ENCODE peak calls at places on chromosomes 16 and 17, in five cellular contexts. M is lower lobe of right lung, F is sigmoid colon, C is transverse colon, J is HCT116. O is an unnamed sample. For H3K36me3 and H3K4me1, the result is how much of the 10 kb centered on the place peaks cover.

GRCh38 chr17:10394201-10394887 is 21.5 kb upstream of the MYH13 start:
- DNase-seq in F (no peak), J (no peak), C (no peak), M (no peak), O (no peak)

GRCh38 chr17:62791235-62792121 is 16.6 kb downstream of the MARCHF10 start:
- DNase-seq in C (no peak), M (no peak), J (no peak), F (no peak), O (peak)

GRCh38 chr17:50697076-50697475 is 10.6 kb downstream of the ANKRD40 start:
- DNase-seq in M (no peak), C (no peak), J (no peak), F (peak), O (no peak)

GRCh38 chr16:61014869-61015268 is 1021.4 kb downstream of the CDH8 start:
- DNase-seq in C (no peak), J (no peak), M (no peak), F (no peak), O (no peak)

GRCh38 chr16:70529051-70529777 is 5.6 kb downstream of the SF3B3 start:
- DNase-seq in J (peak), M (no peak), F (no peak), C (no peak), O (no peak)

GRCh38 chr16:78852236-78852635 is 748.3 kb downstream of the MAF start:
- DNase-seq in J (no peak), M (no peak), F (no peak), C (no peak), O (no peak)

GRCh38 chr16:68893710-68894705 is 50.7 kb downstream of the TANGO6 start:
- DNase-seq in F (no peak), C (peak), M (no peak), J (no peak), O (peak)

GRCh38 chr17:78329263-78330059 is 30.4 kb downstream of the SOCS3 start:
- DNase-seq in J (peak), F (no peak), C (no peak), M (no peak), O (no peak)

GRCh38 chr17:29251969-29252866 is 5.6 kb downstream of the CRYBA1 start:
- DNase-seq in J (no peak), F (no peak), M (no peak), C (no peak), O (no peak)

GRCh38 chr17:7380321-7380720 is 568 bp upstream of the TNK1 start:
- DNase-seq in F (peak), J (no peak), C (peak), M (peak), O (peak)

GRCh38 chr17:5391678-5392077 is 27.8 kb downstream of the NUP88 start:
- DNase-seq in J (no peak), C (no peak), M (no peak), F (no peak), O (no peak)

GRCh38 chr16:3142770-3143169 is 7.9 kb downstream of the ZNF213 start:
- DNase-seq in J (no peak), C (no peak), M (peak), F (no peak), O (no peak)

GRCh38 chr17:56592487-56593072 is 919 bp upstream of the NOG start:
- DNase-seq in F (no peak), M (peak), C (peak), J (no peak), O (peak)

GRCh38 chr16:55056585-55057520 is 126.2 kb downstream of the IRX5 start:
- DNase-seq in M (no peak), F (peak), C (no peak), J (no peak), O (no peak)

GRCh38 chr17:42436401-42436800 is 13.3 kb upstream of the CAVIN1 start:
- DNase-seq in C (peak), F (peak), J (no peak), M (no peak), O (no peak)

GRCh38 chr17:26792486-26792885 is 501.4 kb upstream of the WSB1 start:
- DNase-seq in J (no peak), F (no peak), C (no peak), M (no peak), O (no peak)

GRCh38 chr16:1069154-1069553 is 3.4 kb upstream of the SSTR5 start:
- DNase-seq in F (no peak), C (no peak), M (no peak), J (no peak), O (no peak)

GRCh38 chr16:54597222-54597621 is 310.6 kb upstream of the IRX3 start:
- DNase-seq in M (no peak), J (no peak), C (no peak), F (no peak), O (no peak)

GRCh38 chr16:64089697-64090096 is 1032.2 kb downstream of the CDH11 start:
- DNase-seq in J (no peak), M (no peak), F (no peak), C (no peak), O (no peak)

GRCh38 chr16:67176662-67177061 is 6.3 kb downstream of the NOL3 start:
- DNase-seq in J (no peak), F (no peak), C (no peak), M (no peak), O (peak)

GRCh38 chr16:67174706-67175231 is 4.4 kb downstream of the NOL3 start:
- DNase-seq in F (no peak), C (no peak), M (no peak), J (no peak), O (no peak)

GRCh38 chr16:67180166-67180565 is 3.6 kb downstream of the MATCAP1 start:
- DNase-seq in F (no peak), M (no peak), J (no peak), C (no peak), O (no peak)

GRCh38 chr16:67179421-67180080 is 4.2 kb downstream of the MATCAP1 start:
- DNase-seq in C (no peak), M (no peak), J (no peak), F (no peak), O (no peak)

GRCh38 chr16:67177743-67178699 is 5.7 kb downstream of the MATCAP1 start:
- DNase-seq in M (peak), F (peak), J (peak), C (peak), O (peak)
- TF ChIP-seq CTCF in M (peak), F (no peak), J (peak), C (peak), O (no peak)

DNA sequence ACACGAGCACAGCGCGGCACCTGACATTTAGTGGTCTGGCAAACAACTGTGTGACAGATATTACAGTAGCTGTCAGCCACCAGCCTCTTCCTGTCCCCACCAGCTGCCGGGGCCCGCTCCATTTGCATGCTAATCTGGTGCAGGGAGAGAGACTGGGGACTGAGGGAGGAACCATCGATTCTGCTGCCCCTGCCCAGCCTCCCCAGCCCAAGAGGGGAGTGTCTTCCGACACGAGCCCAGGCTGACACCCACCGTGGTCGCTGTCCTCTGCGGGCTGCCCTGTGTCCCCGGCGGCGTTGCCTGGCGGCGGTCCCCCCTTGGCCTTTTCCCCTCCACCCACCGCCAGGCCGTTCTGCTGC is 12.8 kb downstream of the NDUFAF8 start:
- DNase-seq in F (no peak), M (no peak), J (no peak), C (peak), O (no peak)
- H3K36me3 ChIP-seq in F (under half), M (under half), J (under half), C (under half), O (under half)

GRCh38 chr17:76688165-76688622 is 22.6 kb downstream of the MXRA7 start:
- DNase-seq in J (no peak), M (no peak), C (no peak), F (peak), O (no peak)

GRCh38 chr17:76685366-76685765 is 25.4 kb downstream of the MXRA7 start:
- DNase-seq in F (no peak), J (no peak), M (no peak), C (no peak), O (no peak)

GRCh38 chr17:76687278-76688164 is 23.2 kb downstream of the MXRA7 start:
- DNase-seq in C (no peak), M (no peak), F (peak), J (no peak), O (no peak)

GRCh38 chr17:76685846-76686245 is 24.9 kb downstream of the MXRA7 start:
- DNase-seq in F (no peak), C (no peak), M (no peak), J (no peak), O (no peak)

DNA sequence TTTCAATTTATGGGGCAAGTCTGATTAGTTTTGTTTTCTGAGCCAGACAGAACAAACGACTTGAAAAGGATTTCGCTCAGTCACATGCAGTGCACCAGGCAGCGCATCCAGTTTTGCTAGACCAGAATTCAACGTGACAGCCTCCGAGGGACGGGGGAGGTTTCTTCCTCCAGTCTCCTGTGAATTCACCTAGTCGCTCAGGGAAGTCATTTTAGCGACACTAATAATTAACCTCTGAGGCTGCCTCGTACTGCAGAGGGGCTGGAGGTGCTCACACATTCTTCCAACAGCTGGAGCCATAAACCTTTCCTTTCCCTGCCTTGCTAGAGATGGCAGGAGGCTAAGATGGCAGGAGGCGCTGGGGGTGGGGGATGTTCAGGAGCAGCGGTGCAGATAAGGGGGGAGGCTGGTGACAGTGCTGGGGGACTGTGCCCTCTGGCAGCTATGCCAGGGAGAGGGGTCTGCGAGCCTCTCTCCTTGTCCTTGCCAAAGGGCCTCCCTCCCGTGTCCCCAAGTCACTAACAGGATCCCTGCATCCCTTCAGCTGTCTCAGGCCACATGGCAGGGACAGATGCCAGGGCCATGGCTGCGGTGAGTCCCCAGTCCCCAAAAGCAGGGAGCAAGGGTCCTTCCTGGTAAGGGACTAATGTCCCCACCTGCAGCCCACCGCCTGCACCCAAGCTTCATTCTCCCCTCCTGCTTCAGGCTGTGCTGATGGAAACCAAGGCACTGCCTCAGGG is 24.1 kb downstream of the MXRA7 start:
- DNase-seq in J (no peak), M (no peak), C (no peak), F (peak), O (no peak)
- H3K4me1 ChIP-seq in J (under half), M (under half), C (half or more), F (half or more), O (under half)

GRCh38 chr17:80284631-80285030 is 24.0 kb downstream of the RNF213 start:
- DNase-seq in C (no peak), F (no peak), M (peak), J (no peak), O (no peak)
- TF ChIP-seq CTCF in C (no peak), F (no peak), M (no peak), J (peak), O (no peak)

GRCh38 chr17:75209061-75209460 is 3.6 kb downstream of the NUP85 start:
- DNase-seq in M (no peak), C (no peak), F (no peak), J (no peak), O (no peak)
- H3K36me3 ChIP-seq in M (half or more), C (under half), F (under half), J (under half), O (under half)

GRCh38 chr16:9098377-9099090 is 7.1 kb downstream of the HAPSTR1 start:
- DNase-seq in M (no peak), C (no peak), F (no peak), J (no peak), O (no peak)

GRCh38 chr16:9095998-9096397 is 4.6 kb downstream of the HAPSTR1 start:
- DNase-seq in F (no peak), C (no peak), J (no peak), M (no peak), O (no peak)

GRCh38 chr16:9096416-9096952 is 5.0 kb downstream of the HAPSTR1 start:
- DNase-seq in F (no peak), C (no peak), M (no peak), J (no peak), O (no peak)

GRCh38 chr16:9097266-9098219 is 6.1 kb downstream of the HAPSTR1 start:
- DNase-seq in F (no peak), C (no peak), J (no peak), M (no peak), O (no peak)

DNA sequence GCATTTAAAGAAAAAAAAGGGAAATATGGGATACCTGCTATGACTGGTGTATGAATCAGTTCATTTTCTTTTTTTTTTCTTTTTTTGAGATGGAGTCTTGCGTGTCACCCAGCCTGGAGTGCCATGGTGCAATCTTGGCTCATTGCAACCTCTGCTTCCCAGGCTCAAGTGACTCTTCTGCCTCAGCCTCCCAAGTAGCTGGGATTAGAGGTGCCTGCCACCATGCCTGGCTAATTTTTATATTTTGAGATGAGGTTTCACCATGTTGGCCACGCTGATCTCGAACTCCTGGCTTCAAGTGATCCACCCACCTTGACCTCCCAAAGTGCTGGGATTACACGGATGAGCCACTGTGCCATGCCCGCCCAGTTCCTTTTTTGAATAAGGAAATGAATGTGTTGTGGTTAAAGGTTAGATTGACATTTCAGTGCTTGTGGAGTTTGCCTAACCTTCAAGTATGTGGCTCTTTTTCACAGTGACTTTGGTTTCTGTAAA is 7.7 kb downstream of the HAPSTR1 start:
- DNase-seq in C (no peak), F (no peak), M (peak), J (no peak), O (no peak)
- H3K4me1 ChIP-seq in C (half or more), F (half or more), M (half or more), J (half or more), O (half or more)

DNA sequence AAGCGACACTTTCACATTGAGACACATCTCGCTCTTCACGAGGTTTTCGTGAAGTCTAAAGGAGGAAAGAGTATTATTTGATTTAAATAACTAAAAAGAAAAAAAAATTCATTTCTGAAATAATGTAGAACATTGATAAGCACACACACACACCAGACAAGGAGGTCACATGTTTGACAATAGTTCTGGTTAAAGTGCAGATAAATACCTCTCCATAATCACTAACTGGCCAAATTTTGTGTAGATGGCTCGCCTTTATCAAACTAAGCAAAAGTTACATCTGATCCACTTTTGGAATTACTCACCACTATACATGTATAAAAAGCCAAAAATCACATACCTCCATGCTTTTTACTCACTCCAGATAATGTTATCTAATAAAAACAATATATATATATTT is 106.5 kb downstream of the NCOR1 start:
- DNase-seq in J (no peak), F (no peak), M (no peak), C (no peak), O (no peak)
- TF ChIP-seq CTCF in J (no peak), F (no peak), M (no peak), C (no peak), O (no peak)

GRCh38 chr16:56830669-56831068 is 34.3 kb upstream of the SLC12A3 start:
- DNase-seq in M (no peak), C (no peak), J (no peak), F (no peak), O (no peak)
- H3K36me3 ChIP-seq in M (half or more), C (under half), J (under half), F (under half), O (under half)

GRCh38 chr16:82967424-82967823 is 340.7 kb downstream of the CDH13 start:
- DNase-seq in M (no peak), J (no peak), C (no peak), F (no peak), O (no peak)

GRCh38 chr16:82963653-82964052 is 336.9 kb downstream of the CDH13 start:
- DNase-seq in M (no peak), J (no peak), F (no peak), C (no peak), O (no peak)

GRCh38 chr16:82971126-82971525 is 344.4 kb downstream of the CDH13 start:
- DNase-seq in F (no peak), M (no peak), J (no peak), C (no peak), O (no peak)

GRCh38 chr16:82960923-82961322 is 334.2 kb downstream of the CDH13 start:
- DNase-seq in C (no peak), F (no peak), J (no peak), M (no peak), O (no peak)

DNA sequence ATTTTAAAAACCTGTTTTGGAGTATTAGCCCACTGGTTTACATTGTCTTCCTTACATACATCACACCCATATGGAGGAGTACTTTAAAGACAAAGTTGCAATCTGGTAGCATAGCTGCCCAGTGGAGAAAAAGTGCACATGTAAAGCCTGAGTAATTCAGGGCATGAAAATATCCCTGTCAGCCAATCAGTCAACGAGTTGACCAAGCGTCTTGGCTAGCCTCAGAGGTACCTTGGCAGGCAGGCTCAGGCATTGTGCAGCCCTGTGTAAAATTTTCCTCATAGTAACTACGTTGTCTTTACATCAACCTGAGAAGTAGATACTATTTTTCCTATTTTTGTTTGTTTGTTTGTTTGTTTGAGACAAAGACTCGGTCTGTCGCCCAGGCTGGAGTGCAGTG is 339.0 kb downstream of the CDH13 start:
- DNase-seq in C (no peak), F (no peak), M (no peak), J (no peak), O (no peak)
- H3K4me1 ChIP-seq in C (under half), F (under half), M (under half), J (under half), O (under half)